ENCODE peak calls at places on chromosome 9, in five cellular contexts. Z is cardiac muscle cell; P is CD4-positive, alpha-beta T cell; B is HFF-Myc; J is upper lobe of right lung. S is an unnamed sample.
A peak's percentile ranks its signal among the peaks of the same experiment; 100 is the strongest.

GRCh38 chr9:123111427-123111826 is 78.0 kb downstream of the GPR21 start:
- DNase-seq in B (no peak), Z (no peak), P (no peak), J (no peak), S (no peak)

GRCh38 chr9:4890929-4891328 is 94.1 kb upstream of the JAK2 start:
- DNase-seq in J (no peak), B (no peak), P (no peak), Z (no peak), S (no peak)

GRCh38 chr9:75149841-75150241 is 61.5 kb downstream of the OSTF1 start:
- DNase-seq in P (no peak), J (no peak), B (no peak), Z (no peak), S (no peak)

GRCh38 chr9:91741529-91741928 is 208.5 kb downstream of the ROR2 start:
- DNase-seq in Z (peak; percentile 67), P (no peak), J (no peak), B (no peak), S (peak; percentile 47)

GRCh38 chr9:22383720-22384119 is 62.9 kb upstream of the DMRTA1 start:
- DNase-seq in J (no peak), Z (no peak), P (no peak), B (no peak), S (no peak)

GRCh38 chr9:138098116-138098907 is 220.7 kb downstream of the CACNA1B start:
- DNase-seq in Z (no peak), P (no peak), B (no peak), J (peak; percentile 29), S (no peak)

GRCh38 chr9:33620738-33621439 is 96.8 kb downstream of the ANKRD18B start:
- DNase-seq in B (peak; percentile 71), J (no peak), P (no peak), Z (peak; percentile 61), S (peak; percentile 80)

GRCh38 chr9:20740929-20741582 is 57.0 kb downstream of the FOCAD start:
- DNase-seq in B (no peak), P (no peak), Z (no peak), J (no peak), S (no peak)

GRCh38 chr9:78097541-78097940 is 65.9 kb upstream of the GNAQ start:
- DNase-seq in Z (no peak), P (no peak), B (no peak), J (no peak), S (no peak)

GRCh38 chr9:92974696-92975451 is 27.6 kb downstream of the FGD3 start:
- DNase-seq in P (no peak), B (no peak), Z (no peak), J (peak; percentile 44), S (no peak)

GRCh38 chr9:99752710-99753109 is 69.0 kb upstream of the NR4A3 start:
- DNase-seq in B (peak; percentile 47), J (no peak), Z (peak; percentile 34), P (no peak), S (peak; percentile 73)

GRCh38 chr9:114880276-114880891 is 50.0 kb downstream of the TNFSF8 start:
- DNase-seq in Z (peak; percentile 36), J (no peak), B (no peak), P (no peak), S (no peak)

GRCh38 chr9:83649080-83649479 is 26.1 kb downstream of the IDNK start:
- DNase-seq in Z (peak; percentile 63), J (peak; percentile 82), P (peak; percentile 66), B (peak; percentile 14), S (peak; percentile 38)

GRCh38 chr9:97992219-97992618 is 9.1 kb downstream of the ANP32B start:
- DNase-seq in P (no peak), B (no peak), Z (no peak), J (no peak), S (no peak)

GRCh38 chr9:97991818-97992217 is 8.7 kb downstream of the ANP32B start:
- DNase-seq in Z (no peak), J (no peak), P (no peak), B (no peak), S (no peak)

GRCh38 chr9:97993000-97993399 is 9.9 kb downstream of the ANP32B start:
- DNase-seq in Z (no peak), J (no peak), P (no peak), B (no peak), S (no peak)

GRCh38 chr9:97987490-97987889 is 4.3 kb downstream of the ANP32B start:
- DNase-seq in Z (no peak), P (no peak), J (no peak), B (no peak), S (no peak)

GRCh38 chr9:97990259-97990658 is 7.1 kb downstream of the ANP32B start:
- DNase-seq in P (no peak), J (no peak), B (peak; percentile 58), Z (peak; percentile 67), S (peak; percentile 65)
- TF ChIP-seq CTCF in P (no peak), J (no peak), B (no peak), Z (peak; percentile 35), S (peak; percentile 62)

GRCh38 chr9:12424243-12424642 is 268.9 kb upstream of the TYRP1 start:
- DNase-seq in Z (peak; percentile 7), P (no peak), J (no peak), B (no peak), S (no peak)

DNA sequence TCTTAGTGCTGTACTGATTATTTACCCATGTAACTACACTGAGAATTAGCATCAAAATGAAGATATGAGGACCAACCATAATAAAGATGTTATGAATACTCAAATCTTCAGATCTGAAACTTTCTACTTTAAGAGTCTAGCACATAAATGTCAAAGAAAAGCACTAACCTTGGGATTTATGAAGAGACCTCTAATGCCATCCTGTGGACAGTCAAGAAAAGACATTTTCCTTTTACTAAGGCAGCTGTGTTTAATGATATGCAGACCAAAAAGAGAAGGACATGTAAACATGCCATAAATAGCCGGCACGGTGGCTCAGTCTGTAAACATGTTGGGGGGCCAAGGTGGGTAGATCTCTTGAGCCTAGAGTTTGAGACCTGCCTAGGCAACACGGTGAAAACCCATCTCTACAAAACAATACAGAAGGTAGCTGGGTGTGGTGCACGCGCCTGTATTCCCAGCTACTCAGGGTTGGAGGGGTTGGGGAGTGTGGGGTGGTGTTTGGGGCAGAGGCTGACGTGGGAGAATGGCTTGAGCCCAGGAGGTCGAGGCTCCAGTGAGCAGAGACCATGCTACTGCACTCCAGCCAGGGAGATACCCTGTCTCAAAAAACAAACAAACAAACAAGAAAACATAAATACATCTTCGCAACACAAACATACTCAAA is 266.9 kb upstream of the TYRP1 start:
- DNase-seq in J (no peak), B (no peak), P (no peak), Z (peak; percentile 35), S (no peak)
- TF ChIP-seq CTCF in J (no peak), B (no peak), P (no peak), Z (peak; percentile 29), S (no peak)

GRCh38 chr9:120801441-120801840 is 8.2 kb upstream of the FBXW2 start:
- DNase-seq in B (no peak), Z (no peak), J (no peak), P (no peak), S (no peak)
- TF ChIP-seq CTCF in B (no peak), Z (no peak), J (no peak), P (no peak), S (no peak)

GRCh38 chr9:124122813-124123462 is 111.4 kb downstream of the LHX2 start:
- DNase-seq in P (no peak), B (peak; percentile 51), J (no peak), Z (peak; percentile 50), S (peak; percentile 40)
- TF ChIP-seq CTCF in P (no peak), B (peak; percentile 73), J (no peak), Z (peak; percentile 63), S (peak; percentile 74)

GRCh38 chr9:76218868-76219462 is 175.3 kb downstream of the RFK start:
- DNase-seq in Z (no peak), P (no peak), B (no peak), J (no peak), S (no peak)

GRCh38 chr9:76216161-76216649 is 178.0 kb downstream of the RFK start:
- DNase-seq in P (no peak), B (peak; percentile 77), J (no peak), Z (peak; percentile 88), S (peak; percentile 63)

GRCh38 chr9:76221423-76221822 is 172.8 kb downstream of the RFK start:
- DNase-seq in P (no peak), J (no peak), B (no peak), Z (no peak), S (no peak)

GRCh38 chr9:76218151-76218867 is 175.9 kb downstream of the RFK start:
- DNase-seq in Z (no peak), B (no peak), P (no peak), J (no peak), S (no peak)

DNA sequence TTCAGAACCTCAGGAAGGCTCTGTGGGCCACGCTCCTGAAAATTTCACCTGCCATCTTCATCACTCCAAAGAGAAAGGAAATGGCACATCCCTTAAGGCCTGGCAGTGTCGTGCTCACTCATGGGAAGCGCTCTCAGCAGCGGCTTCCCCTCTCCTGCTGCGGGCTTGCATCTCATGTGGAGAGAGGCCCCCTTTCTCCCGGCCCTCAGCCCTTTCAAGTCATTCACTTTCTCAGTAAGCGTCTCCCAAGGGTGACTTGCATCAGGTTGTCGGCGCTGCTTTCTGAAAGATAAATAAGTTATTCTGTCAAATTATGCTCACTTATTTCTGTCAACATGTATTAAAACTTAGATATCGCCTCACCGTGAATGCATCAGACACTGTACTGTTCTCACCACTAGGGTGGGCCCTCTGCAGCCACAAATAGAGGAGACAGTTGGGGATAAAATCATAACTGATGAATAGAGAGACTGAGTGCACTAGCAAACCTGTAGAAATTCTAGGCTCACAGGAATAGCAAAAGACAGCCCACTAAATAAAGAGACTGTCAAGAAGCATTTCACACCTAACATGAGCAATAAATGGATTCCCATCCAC is 174.6 kb downstream of the RFK start:
- DNase-seq in P (no peak), B (no peak), J (no peak), Z (peak; percentile 24), S (no peak)
- TF ChIP-seq CTCF in P (no peak), B (peak; percentile 22), J (no peak), Z (peak; percentile 51), S (peak; percentile 26)

GRCh38 chr9:128429505-128430086 is 8.9 kb downstream of the CERCAM start:
- DNase-seq in J (no peak), P (no peak), B (no peak), Z (peak; percentile 43), S (no peak)
- TF ChIP-seq CTCF in J (no peak), P (no peak), B (no peak), Z (no peak), S (no peak)

GRCh38 chr9:128259156-128259555 is 16.7 kb downstream of the GOLGA2 start:
- DNase-seq in P (no peak), J (no peak), B (no peak), Z (no peak), S (no peak)
- TF ChIP-seq CTCF in P (no peak), J (no peak), B (no peak), Z (no peak), S (peak; percentile 20)

GRCh38 chr9:130431536-130432303 is 13.0 kb upstream of the ASS1 start:
- DNase-seq in J (no peak), B (no peak), P (no peak), Z (no peak), S (no peak)

GRCh38 chr9:130430734-130431535 is 13.8 kb upstream of the ASS1 start:
- DNase-seq in B (no peak), P (no peak), Z (no peak), J (no peak), S (no peak)

GRCh38 chr9:130433168-130433946 is 11.4 kb upstream of the ASS1 start:
- DNase-seq in Z (peak; percentile 69), B (no peak), P (no peak), J (no peak), S (peak; percentile 13)

GRCh38 chr9:130432796-130433167 is 12.0 kb upstream of the ASS1 start:
- DNase-seq in B (no peak), P (no peak), J (no peak), Z (no peak), S (no peak)

GRCh38 chr9:130432362-130432761 is 12.4 kb upstream of the ASS1 start:
- DNase-seq in P (no peak), Z (no peak), J (no peak), B (no peak), S (no peak)
- TF ChIP-seq CTCF in P (no peak), Z (no peak), J (no peak), B (peak; percentile 33), S (peak; percentile 46)